ENCODE peak calls at places on chromosome 14, in nine cellular contexts. J, E, W, S, T, F, Q, B and K are unnamed samples.
A peak's percentile ranks its signal among the peaks of the same experiment; 100 is the strongest.

GRCh38 chr14:94897583-94897982 is 127.7 kb upstream of the GSC start:
- DNase-seq in J (no peak), E (peak; percentile 39), W (no peak), S (no peak), T (no peak), F (peak; percentile 34), Q (no peak), B (no peak), K (peak; percentile 23)

GRCh38 chr14:65225299-65226159 is 123.2 kb upstream of the MAX start:
- DNase-seq in J (no peak), E (peak; percentile 37), W (no peak), S (no peak), T (no peak), F (no peak), Q (no peak), B (no peak), K (no peak)

GRCh38 chr14:23457587-23458445 is 11.7 kb upstream of the NGDN start:
- DNase-seq in J (no peak), E (no peak), W (no peak), S (no peak), T (peak; percentile 61), F (no peak), Q (no peak), B (no peak), K (no peak)

GRCh38 chr14:104822821-104823615 is 22.1 kb downstream of the ZBTB42 start:
- DNase-seq in J (no peak), E (peak; percentile 50), W (no peak), S (no peak), T (no peak), F (no peak), Q (no peak), B (no peak), K (no peak)

GRCh38 chr14:53613404-53614253 is 343.0 kb downstream of the BMP4 start:
- DNase-seq in J (no peak), E (no peak), W (no peak), S (no peak), T (peak; percentile 13), F (no peak), Q (peak; percentile 93), B (no peak), K (no peak)

GRCh38 chr14:89701079-89702043 is 253.2 kb downstream of the EFCAB11 start:
- DNase-seq in J (peak; percentile 68), E (peak; percentile 86), W (peak; percentile 82), S (peak; percentile 93), T (peak; percentile 92), F (peak; percentile 80), Q (peak; percentile 28), B (peak; percentile 57), K (peak; percentile 89)

GRCh38 chr14:93566065-93566693 is 135.4 kb downstream of the UNC79 start:
- DNase-seq in J (no peak), E (no peak), W (no peak), S (no peak), T (no peak), F (peak; percentile 19), Q (no peak), B (no peak), K (no peak)

GRCh38 chr14:70318635-70319013 is 40.9 kb downstream of the COX16 start:
- DNase-seq in J (no peak), E (no peak), W (no peak), S (no peak), T (no peak), F (no peak), Q (no peak), B (no peak), K (no peak)

GRCh38 chr14:64196668-64197411 is 97.3 kb downstream of the ESR2 start:
- DNase-seq in J (no peak), E (no peak), W (no peak), S (peak; percentile 71), T (no peak), F (peak; percentile 76), Q (no peak), B (no peak), K (peak; percentile 41)

GRCh38 chr14:67370830-67371229 is 10.7 kb downstream of the EIF2S1 start:
- DNase-seq in J (no peak), E (no peak), W (no peak), S (no peak), T (no peak), F (no peak), Q (no peak), B (no peak), K (no peak)
- H3K27me3 ChIP-seq in J (no peaks in the 10 kb centered on the region), E (no peaks in the 10 kb centered on the region), W (no peaks in the 10 kb centered on the region), S (no peaks in the 10 kb centered on the region), T (no peaks in the 10 kb centered on the region), F (no peaks in the 10 kb centered on the region), Q (no peaks in the 10 kb centered on the region), B (no peaks in the 10 kb centered on the region), K (no peaks in the 10 kb centered on the region)

GRCh38 chr14:97218336-97218712 is 421.1 kb downstream of the VRK1 start:
- DNase-seq in J (no peak), E (no peak), W (no peak), S (no peak), T (no peak), F (peak; percentile 3), Q (no peak), B (no peak), K (no peak)

GRCh38 chr14:97218713-97219355 is 421.7 kb downstream of the VRK1 start:
- DNase-seq in J (no peak), E (no peak), W (peak; percentile 38), S (no peak), T (no peak), F (peak; percentile 59), Q (no peak), B (no peak), K (no peak)

GRCh38 chr14:97217094-97217885 is 420.1 kb downstream of the VRK1 start:
- DNase-seq in J (no peak), E (no peak), W (no peak), S (no peak), T (no peak), F (no peak), Q (no peak), B (no peak), K (no peak)

GRCh38 chr14:97221572-97221971 is 424.4 kb downstream of the VRK1 start:
- DNase-seq in J (no peak), E (no peak), W (no peak), S (no peak), T (no peak), F (no peak), Q (no peak), B (no peak), K (no peak)

GRCh38 chr14:97219356-97220017 is 422.3 kb downstream of the VRK1 start:
- DNase-seq in J (no peak), E (no peak), W (peak; percentile 14), S (no peak), T (no peak), F (no peak), Q (no peak), B (no peak), K (no peak)
- H3K4me3 ChIP-seq in J (peak overlapping the region; percentile 63), E (peak overlapping the region; percentile 20), W (peak overlapping the region; percentile 77), S (no peak overlapping the region), T (no peak overlapping the region), F (peak overlapping the region; percentile 34), Q (no peak overlapping the region), B (peak overlapping the region; percentile 34), K (peak overlapping the region; percentile 74)

GRCh38 chr14:72024043-72024407 is 91.8 kb downstream of the RGS6 start:
- DNase-seq in J (no peak), E (no peak), W (peak; percentile 43), S (no peak), T (peak; percentile 8), F (peak; percentile 62), Q (peak; percentile 35), B (no peak), K (peak; percentile 29)
- H3K27me3 ChIP-seq in J (no peaks in the 10 kb centered on the region), E (no peaks in the 10 kb centered on the region), W (no peaks in the 10 kb centered on the region), S (no peaks in the 10 kb centered on the region), T (peaks cover 3% of the 10 kb centered on the region), F (no peaks in the 10 kb centered on the region), Q (no peaks in the 10 kb centered on the region), B (no peaks in the 10 kb centered on the region), K (no peaks in the 10 kb centered on the region)

GRCh38 chr14:51848120-51848519 is 12.3 kb upstream of the GNG2 start:
- DNase-seq in J (no peak), E (no peak), W (no peak), S (no peak), T (no peak), F (no peak), Q (peak; percentile 71), B (no peak), K (no peak)

GRCh38 chr14:51847489-51847796 is 13.0 kb upstream of the GNG2 start:
- DNase-seq in J (no peak), E (no peak), W (no peak), S (no peak), T (no peak), F (no peak), Q (no peak), B (no peak), K (no peak)

GRCh38 chr14:51845811-51846210 is 14.6 kb upstream of the GNG2 start:
- DNase-seq in J (no peak), E (no peak), W (no peak), S (no peak), T (no peak), F (no peak), Q (no peak), B (no peak), K (no peak)

GRCh38 chr14:51849095-51849494 is 11.3 kb upstream of the GNG2 start:
- DNase-seq in J (no peak), E (no peak), W (no peak), S (no peak), T (no peak), F (no peak), Q (peak; percentile 65), B (no peak), K (no peak)

GRCh38 chr14:51846631-51847488 is 13.6 kb upstream of the GNG2 start:
- DNase-seq in J (peak; percentile 41), E (no peak), W (peak; percentile 85), S (no peak), T (peak; percentile 67), F (no peak), Q (no peak), B (no peak), K (peak; percentile 3)
- H3K4me3 ChIP-seq in J (peak overlapping the region; percentile 36), E (no peak overlapping the region), W (peak overlapping the region; percentile 47), S (no peak overlapping the region), T (no peak overlapping the region), F (no peak overlapping the region), Q (no peak overlapping the region), B (peak overlapping the region; percentile 27), K (no peak overlapping the region)